ENCODE peak calls at places on chromosome 1, in seven cellular contexts. B is right lobe of liver, Y is stomach, L is esophagus squamous epithelium, C is heart left ventricle, X is uterus, D is NB4. G is an unnamed sample.

GRCh38 chr1:35637401-35637809 is 3.9 kb downstream of the PSMB2 start:
- DNase-seq in B (no peak), Y (no peak), L (no peak), C (no peak), X (no peak), D (peak), G (no peak)

GRCh38 chr1:43550598-43551246 is 20.0 kb downstream of the PTPRF start:
- DNase-seq in B (no peak), Y (no peak), L (no peak), C (no peak), X (no peak), D (no peak), G (no peak)

GRCh38 chr1:46575300-46575699 is 23.9 kb upstream of the KNCN start:
- DNase-seq in B (no peak), Y (no peak), L (no peak), C (no peak), X (no peak), D (no peak), G (no peak)

GRCh38 chr1:183804382-183804781 is 538 bp upstream of the RGL1 start:
- DNase-seq in B (no peak), Y (no peak), L (no peak), C (no peak), X (no peak), D (no peak), G (peak)

GRCh38 chr1:83735525-83735924 is 263.4 kb downstream of the TTLL7 start:
- DNase-seq in B (peak), Y (no peak), L (no peak), C (no peak), X (no peak), D (no peak), G (no peak)

GRCh38 chr1:59601032-59601431 is 213.7 kb upstream of the HOOK1 start:
- DNase-seq in B (no peak), Y (no peak), L (no peak), C (peak), X (no peak), D (no peak), G (no peak)

GRCh38 chr1:7922301-7922700 is 18.3 kb downstream of the TNFRSF9 start:
- DNase-seq in B (no peak), Y (no peak), L (no peak), C (no peak), X (no peak), D (no peak), G (no peak)

GRCh38 chr1:212606042-212606733 is 2.4 kb upstream of the ATF3 start:
- DNase-seq in B (no peak), Y (no peak), L (no peak), C (no peak), X (no peak), D (no peak), G (no peak)

GRCh38 chr1:7948950-7949349 is 8.3 kb upstream of the TNFRSF9 start:
- DNase-seq in B (no peak), Y (no peak), L (no peak), C (no peak), X (no peak), D (no peak), G (no peak)

GRCh38 chr1:15948600-15949452 is 27.1 kb downstream of the ZBTB17 start:
- DNase-seq in B (peak), Y (peak), L (no peak), C (peak), X (peak), D (no peak), G (peak)

GRCh38 chr1:225651872-225652725 is 824 bp downstream of the ENAH start:
- DNase-seq in B (peak), Y (no peak), L (no peak), C (no peak), X (no peak), D (peak), G (peak)

GRCh38 chr1:8987881-8988617 is 38.2 kb downstream of the SLC2A7 start:
- DNase-seq in B (no peak), Y (peak), L (no peak), C (peak), X (peak), D (peak), G (peak)

GRCh38 chr1:7827134-7827955 is 25.5 kb downstream of the UTS2 start:
- DNase-seq in B (no peak), Y (no peak), L (no peak), C (no peak), X (no peak), D (peak), G (no peak)

GRCh38 chr1:22118291-22118992 is 24.5 kb downstream of the WNT4 start:
- DNase-seq in B (no peak), Y (no peak), L (no peak), C (no peak), X (peak), D (no peak), G (peak)

GRCh38 chr1:165876121-165876520 is 48.7 kb downstream of the UCK2 start:
- DNase-seq in B (no peak), Y (no peak), L (no peak), C (no peak), X (no peak), D (no peak), G (no peak)

GRCh38 chr1:178714453-178714852 is 10.6 kb upstream of the RALGPS2 start:
- DNase-seq in B (no peak), Y (no peak), L (no peak), C (no peak), X (no peak), D (no peak), G (no peak)

GRCh38 chr1:69568435-69569280 is 936 bp downstream of the LRRC7 start:
- DNase-seq in B (no peak), Y (no peak), L (no peak), C (no peak), X (no peak), D (no peak), G (peak)

GRCh38 chr1:45364294-45364693 is 24.1 kb upstream of the MUTYH start:
- DNase-seq in B (no peak), Y (no peak), L (no peak), C (no peak), X (no peak), D (no peak), G (no peak)

GRCh38 chr1:7265771-7266371 is 480.6 kb downstream of the CAMTA1 start:
- DNase-seq in B (peak), Y (peak), L (no peak), C (no peak), X (no peak), D (no peak), G (no peak)

GRCh38 chr1:189929501-189930099 is 548.1 kb downstream of the BRINP3 start:
- DNase-seq in B (no peak), Y (no peak), L (no peak), C (no peak), X (no peak), D (no peak), G (no peak)

GRCh38 chr1:24266398-24266941 is 52.7 kb upstream of the GRHL3 start:
- DNase-seq in B (no peak), Y (no peak), L (no peak), C (no peak), X (no peak), D (peak), G (no peak)

GRCh38 chr1:11337536-11338350 is 64.7 kb downstream of the UBIAD1 start:
- DNase-seq in B (no peak), Y (peak), L (no peak), C (peak), X (peak), D (peak), G (peak)

GRCh38 chr1:21906173-21907078 is 30.7 kb downstream of the HSPG2 start:
- DNase-seq in B (no peak), Y (no peak), L (no peak), C (peak), X (peak), D (no peak), G (peak)

GRCh38 chr1:213714645-213715044 is 273.1 kb upstream of the PROX1 start:
- DNase-seq in B (no peak), Y (no peak), L (no peak), C (no peak), X (no peak), D (no peak), G (no peak)

GRCh38 chr1:2275796-2276536 is 47.8 kb downstream of the SKI start:
- DNase-seq in B (no peak), Y (no peak), L (no peak), C (no peak), X (no peak), D (peak), G (no peak)

GRCh38 chr1:51519857-51520699 is 1.0 kb upstream of the EPS15 start:
- DNase-seq in B (no peak), Y (no peak), L (no peak), C (no peak), X (no peak), D (no peak), G (no peak)

GRCh38 chr1:35574655-35575400 is 1.7 kb downstream of the TFAP2E start:
- DNase-seq in B (no peak), Y (no peak), L (no peak), C (no peak), X (no peak), D (no peak), G (no peak)

GRCh38 chr1:22188436-22188835 is 45.5 kb upstream of the WNT4 start:
- DNase-seq in B (no peak), Y (no peak), L (no peak), C (no peak), X (no peak), D (no peak), G (no peak)

GRCh38 chr1:238833919-238834318 is 552.4 kb upstream of the CHRM3 start:
- DNase-seq in B (no peak), Y (no peak), L (no peak), C (no peak), X (no peak), D (no peak), G (no peak)

GRCh38 chr1:224615861-224616760 is at the start of gene CNIH3:
- DNase-seq in B (no peak), Y (peak), L (no peak), C (no peak), X (no peak), D (peak), G (no peak)

GRCh38 chr1:17207966-17208418 is 3.1 kb downstream of the PADI1 start:
- DNase-seq in B (no peak), Y (no peak), L (no peak), C (no peak), X (no peak), D (peak), G (no peak)

GRCh38 chr1:83508485-83509151 is 490.3 kb downstream of the TTLL7 start:
- DNase-seq in B (peak), Y (no peak), L (no peak), C (peak), X (no peak), D (no peak), G (no peak)

GRCh38 chr1:119728007-119728406 is 16.3 kb downstream of the PHGDH start:
- DNase-seq in B (no peak), Y (no peak), L (no peak), C (no peak), X (no peak), D (no peak), G (no peak)

GRCh38 chr1:184753608-184754478 is 815 bp downstream of the EDEM3 start:
- DNase-seq in B (peak), Y (peak), L (peak), C (peak), X (no peak), D (peak), G (no peak)

GRCh38 chr1:89954401-89954800 is 40.5 kb upstream of the ZNF326 start:
- DNase-seq in B (no peak), Y (no peak), L (no peak), C (no peak), X (no peak), D (no peak), G (no peak)

GRCh38 chr1:175470591-175470990 is 272.8 kb downstream of the TNR start:
- DNase-seq in B (no peak), Y (no peak), L (no peak), C (no peak), X (no peak), D (no peak), G (no peak)

GRCh38 chr1:197129698-197130097 is 16.8 kb downstream of the ASPM start:
- DNase-seq in B (no peak), Y (no peak), L (no peak), C (no peak), X (no peak), D (no peak), G (no peak)

GRCh38 chr1:55848906-55849305 is 633.7 kb upstream of the USP24 start:
- DNase-seq in B (no peak), Y (no peak), L (no peak), C (no peak), X (no peak), D (no peak), G (no peak)

DNA sequence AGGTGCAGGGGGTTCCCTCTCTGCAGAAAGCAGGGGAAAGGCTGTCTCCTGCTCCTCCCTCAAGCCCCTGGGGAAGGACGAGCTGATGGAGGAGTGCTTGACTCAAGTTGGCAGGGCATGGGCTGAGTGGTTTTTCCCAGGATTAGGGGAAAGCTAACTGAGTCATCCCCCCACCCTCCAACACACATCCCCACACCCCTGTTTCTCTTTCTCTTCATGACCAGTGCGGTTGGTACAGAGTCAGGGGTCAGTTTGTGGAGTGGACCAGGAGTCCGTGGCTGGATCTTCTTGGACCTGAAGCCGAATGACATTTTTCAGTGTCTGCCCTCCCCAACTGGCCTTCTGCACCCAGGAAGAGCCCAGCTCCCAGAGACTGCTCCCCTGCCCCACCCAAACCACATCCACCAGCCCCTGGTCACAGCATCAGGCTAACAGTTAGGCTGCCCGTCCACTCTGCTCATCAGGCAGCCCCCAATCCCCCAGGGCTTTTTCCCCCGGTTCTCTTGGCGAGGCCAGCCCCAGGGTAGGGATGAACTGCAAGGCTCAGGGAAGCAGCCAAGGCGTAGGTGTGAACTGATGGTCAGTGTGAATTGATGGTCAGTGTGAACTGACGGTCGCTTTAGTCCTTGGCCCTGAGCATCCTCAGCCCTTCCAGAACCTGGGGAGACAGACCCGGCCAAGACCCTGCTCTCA is 81.1 kb downstream of the PAX7 start:
- DNase-seq in B (no peak), Y (no peak), L (no peak), C (no peak), X (no peak), D (no peak), G (no peak)
- TF ChIP-seq CTCF in B (no peak), Y (no peak), L (no peak), C (no peak), X (no peak), D (no peak), G (no peak)

GRCh38 chr1:1235016-1235744 is 3.1 kb downstream of the B3GALT6 start:
- DNase-seq in B (no peak), Y (no peak), L (no peak), C (no peak), X (no peak), D (no peak), G (no peak)
- TF ChIP-seq POLR2A in B (no peak), Y (no peak), L (no peak), C (no peak), X (no peak), D (no peak), G (no peak)

DNA sequence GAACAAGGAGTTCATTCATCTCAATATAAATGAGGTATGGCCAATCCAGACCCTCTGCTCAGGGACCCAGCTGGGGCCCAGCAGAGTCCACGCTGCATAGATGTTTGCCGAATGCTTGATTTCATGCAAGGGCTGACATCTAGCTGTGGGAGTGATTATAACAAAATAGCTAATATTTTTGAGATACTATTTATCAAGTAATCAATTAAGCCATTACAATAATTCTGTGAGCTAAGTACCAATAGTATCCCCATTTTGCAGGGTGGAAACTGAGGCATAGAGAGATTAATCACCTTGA is 50.9 kb downstream of the CAPN9 start:
- DNase-seq in B (no peak), Y (no peak), L (no peak), C (no peak), X (no peak), D (no peak), G (no peak)
- TF ChIP-seq CTCF in B (no peak), Y (no peak), L (no peak), C (no peak), X (no peak), D (no peak), G (no peak)

DNA sequence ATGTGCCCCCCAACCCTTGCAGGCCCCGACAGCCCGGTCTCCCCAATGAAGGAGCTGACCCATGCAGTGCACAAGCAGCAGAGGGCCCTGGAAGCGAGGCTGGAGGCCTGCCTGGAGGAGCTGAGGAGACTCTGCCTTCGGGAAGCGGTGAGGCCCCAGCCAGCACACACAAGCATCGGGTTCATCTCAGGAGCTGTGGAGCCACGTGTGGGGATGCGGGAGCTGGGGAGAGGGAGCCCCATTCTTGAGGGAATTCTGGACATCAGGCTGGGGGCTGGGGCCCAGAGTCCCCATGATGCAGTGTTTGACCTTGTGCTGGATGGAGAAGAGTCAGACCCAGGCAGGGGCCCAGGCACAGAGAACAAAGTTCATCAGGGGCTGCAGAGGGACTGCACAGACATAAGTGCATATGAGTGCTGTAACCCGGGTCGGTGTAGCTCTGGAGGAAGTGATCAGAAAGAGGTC is 4.8 kb downstream of the INAVA start:
- DNase-seq in B (no peak), Y (no peak), L (no peak), C (no peak), X (no peak), D (peak), G (no peak)
- TF ChIP-seq POLR2A in B (no peak), Y (no peak), L (no peak), C (no peak), X (no peak), D (no peak), G (no peak)

GRCh38 chr1:28437924-28438699 is 67.7 kb upstream of the RCC1 start:
- DNase-seq in B (peak), Y (peak), L (peak), C (peak), X (peak), D (peak), G (peak)

GRCh38 chr1:28437260-28437923 is 67.9 kb downstream of the PHACTR4 start:
- DNase-seq in B (no peak), Y (no peak), L (no peak), C (peak), X (no peak), D (peak), G (peak)

GRCh38 chr1:28439320-28439719 is 66.5 kb upstream of the RCC1 start:
- DNase-seq in B (no peak), Y (no peak), L (no peak), C (no peak), X (no peak), D (no peak), G (no peak)

GRCh38 chr1:28441674-28442073 is 64.2 kb upstream of the RCC1 start:
- DNase-seq in B (no peak), Y (no peak), L (no peak), C (no peak), X (no peak), D (no peak), G (no peak)

DNA sequence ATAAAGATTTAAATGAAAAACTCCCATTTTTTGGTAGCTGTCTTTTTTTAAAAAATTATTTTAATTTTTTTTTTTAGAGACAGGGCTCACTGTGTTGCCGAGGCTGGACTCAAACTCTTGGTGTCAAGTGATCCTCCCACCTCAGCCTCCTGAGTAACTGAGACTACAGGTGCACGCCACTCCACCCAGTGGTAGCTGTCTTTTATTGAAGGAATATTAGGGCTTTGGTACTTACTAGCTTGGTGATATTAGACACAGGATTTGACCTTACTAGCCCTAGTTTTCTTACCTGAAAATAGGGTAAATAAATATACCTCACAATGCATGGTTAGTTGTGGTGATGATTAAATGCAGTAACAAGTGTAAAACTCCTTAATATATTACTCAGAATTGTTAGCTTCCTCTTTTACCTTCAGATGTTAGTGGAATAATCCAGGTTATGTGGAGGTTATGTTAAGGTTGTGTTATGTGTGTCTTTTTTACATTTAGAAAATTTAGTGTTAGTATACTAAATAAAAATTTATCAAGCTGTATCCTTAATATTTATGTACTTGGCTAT is 66.8 kb downstream of the PHACTR4 start:
- DNase-seq in B (no peak), Y (no peak), L (no peak), C (no peak), X (no peak), D (no peak), G (no peak)
- TF ChIP-seq CTCF in B (no peak), Y (no peak), L (no peak), C (no peak), X (no peak), D (no peak), G (no peak)